ENCODE peak calls at places on chromosome 11, in eight cellular contexts. D is breast epithelium, P is heart right ventricle, M is fibroblast of lung, L is foreskin fibroblast, C is cardiac fibroblast, B is adrenal gland, T is A549. E is an unnamed sample.

GRCh38 chr11:304915-305833 is 2.4 kb upstream of the IFITM2 start:
- DNase-seq in P (peak), D (no peak), L (peak), B (peak), C (peak), T (peak), M (peak), E (no peak)

GRCh38 chr11:58059011-58059358 is 28.2 kb downstream of the OR6Q1 start:
- DNase-seq in D (no peak), M (peak), T (no peak), P (no peak), B (no peak), C (peak), L (peak), E (peak)

GRCh38 chr11:18106688-18107087 is 806 bp upstream of the SAAL1 start:
- DNase-seq in T (no peak), B (no peak), P (no peak), D (no peak), C (peak), L (no peak), M (peak), E (no peak)

GRCh38 chr11:4891996-4892640 is 10.4 kb downstream of the OR51T1 start:
- DNase-seq in M (peak), T (peak), B (no peak), D (no peak), L (peak), P (no peak), C (peak), E (peak)

GRCh38 chr11:13269775-13270174 is 7.8 kb upstream of the BMAL1 start:
- DNase-seq in L (peak), C (peak), B (no peak), M (no peak), T (no peak), D (no peak), P (no peak), E (no peak)

GRCh38 chr11:6771926-6772898 is at the start of gene OR2AG2:
- DNase-seq in P (no peak), C (no peak), B (no peak), T (no peak), M (no peak), L (no peak), D (no peak), E (no peak)

GRCh38 chr11:14075118-14075601 is 112.6 kb downstream of the SPON1 start:
- DNase-seq in P (no peak), C (no peak), T (no peak), B (no peak), L (no peak), D (no peak), M (no peak), E (peak)

GRCh38 chr11:82675838-82676237 is 57.8 kb downstream of the FAM181B start:
- DNase-seq in B (no peak), C (no peak), P (no peak), T (no peak), M (no peak), D (no peak), L (no peak), E (no peak)

GRCh38 chr11:20156876-20157613 is 3.2 kb downstream of the DBX1 start:
- DNase-seq in D (no peak), B (no peak), T (no peak), C (no peak), L (no peak), M (no peak), P (no peak), E (no peak)

GRCh38 chr11:11407738-11408084 is 54.7 kb upstream of the CSNK2A3 start:
- DNase-seq in P (no peak), T (no peak), D (no peak), B (no peak), M (no peak), L (no peak), C (no peak), E (no peak)

GRCh38 chr11:95279921-95280861 is 49.2 kb upstream of the SESN3 start:
- DNase-seq in D (no peak), M (no peak), B (peak), L (no peak), C (no peak), T (no peak), P (no peak), E (no peak)

GRCh38 chr11:47394050-47394321 is 14.4 kb upstream of the SLC39A13 start:
- DNase-seq in M (no peak), C (no peak), D (no peak), B (no peak), T (no peak), L (no peak), P (no peak), E (no peak)

GRCh38 chr11:64060861-64061444 is 25.2 kb downstream of the FLRT1 start:
- DNase-seq in D (no peak), P (peak), L (peak), C (peak), M (peak), T (peak), B (peak), E (no peak)

GRCh38 chr11:12599408-12600143 is 74.6 kb upstream of the TEAD1 start:
- DNase-seq in P (peak), L (no peak), T (peak), C (peak), M (no peak), B (peak), D (peak), E (no peak)

GRCh38 chr11:96162816-96163499 is 180.0 kb downstream of the MAML2 start:
- DNase-seq in T (no peak), C (peak), P (no peak), D (no peak), L (peak), B (no peak), M (peak), E (no peak)

DNA sequence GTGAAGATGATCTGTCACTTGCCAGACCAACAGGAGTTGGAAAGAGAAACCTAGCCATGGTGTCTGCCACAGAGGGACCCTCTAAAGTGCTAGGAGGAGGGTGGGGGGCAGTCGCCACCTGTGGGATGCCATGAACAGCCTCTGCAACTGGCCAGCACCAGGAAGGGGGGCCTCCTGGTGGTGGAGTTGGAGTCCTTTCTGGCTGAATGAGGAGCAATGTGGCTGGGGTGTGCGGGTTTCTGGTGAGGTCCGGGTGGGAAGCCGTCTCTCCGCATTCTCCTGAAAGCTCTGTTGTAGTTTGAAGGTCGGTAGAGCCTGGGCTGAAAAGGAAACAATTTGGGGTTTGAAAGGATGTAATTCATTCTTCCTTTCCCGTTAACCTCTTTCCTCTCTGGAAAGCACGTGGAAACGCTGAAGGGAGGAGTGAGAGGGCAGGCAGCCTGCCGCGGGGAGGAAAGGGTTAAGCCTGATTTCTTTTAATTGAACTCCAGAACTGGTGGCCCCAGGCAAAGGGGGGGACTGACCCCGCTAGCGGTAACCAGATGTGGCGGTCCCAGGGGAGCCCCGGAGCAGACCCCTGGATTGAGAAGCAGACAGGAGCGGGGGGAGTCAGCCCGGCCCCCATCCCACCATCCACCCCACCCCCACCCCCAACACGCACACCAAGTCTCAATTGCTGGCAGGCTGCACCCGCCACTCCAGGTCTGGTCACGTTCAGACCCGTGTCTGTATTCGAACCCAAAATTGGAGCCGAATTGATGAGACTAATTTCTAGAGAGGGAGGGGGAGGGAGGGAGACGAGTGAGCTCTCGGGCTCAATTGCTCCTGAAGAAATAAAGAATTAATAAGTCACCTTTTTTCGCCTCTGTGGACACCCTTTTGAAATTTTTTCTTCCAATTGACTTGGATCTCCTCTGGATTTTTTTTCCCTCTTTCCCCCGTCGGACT is 1.8 kb upstream of the FLI1 start:
- DNase-seq in M (no peak), T (no peak), P (peak), L (no peak), C (no peak), B (no peak), D (no peak), E (no peak)
- TF ChIP-seq CTCF in M (no peak), T (no peak), P (peak), L (peak), C (peak), B (no peak), D (no peak), E (peak)

DNA sequence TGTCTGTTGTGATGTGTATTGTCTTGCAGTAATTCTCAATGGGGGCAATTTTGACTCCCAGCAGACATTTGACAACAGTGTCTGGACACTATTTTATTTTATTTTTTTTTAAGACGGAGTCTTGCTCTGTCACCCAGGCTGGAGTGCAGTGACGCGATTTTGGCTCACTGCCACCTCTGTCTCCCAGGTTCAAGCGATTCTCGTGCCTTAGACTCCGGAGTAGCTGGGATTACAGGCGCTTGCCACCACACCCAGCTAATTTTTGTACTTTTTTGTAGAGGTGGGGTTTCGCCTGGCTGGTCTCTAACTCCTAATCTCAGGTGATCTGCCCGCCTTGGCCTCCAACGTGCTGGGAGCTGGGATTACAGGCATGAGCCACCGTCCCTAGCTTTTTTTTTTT is 1.4 kb downstream of the RPS6KB2 start:
- DNase-seq in P (no peak), L (no peak), M (no peak), D (no peak), C (no peak), B (no peak), T (no peak), E (no peak)
- H3K4me3 ChIP-seq in P (no peak), L (no peak), M (peak), D (no peak), C (peak), B (no peak), T (no peak), E (peak)

DNA sequence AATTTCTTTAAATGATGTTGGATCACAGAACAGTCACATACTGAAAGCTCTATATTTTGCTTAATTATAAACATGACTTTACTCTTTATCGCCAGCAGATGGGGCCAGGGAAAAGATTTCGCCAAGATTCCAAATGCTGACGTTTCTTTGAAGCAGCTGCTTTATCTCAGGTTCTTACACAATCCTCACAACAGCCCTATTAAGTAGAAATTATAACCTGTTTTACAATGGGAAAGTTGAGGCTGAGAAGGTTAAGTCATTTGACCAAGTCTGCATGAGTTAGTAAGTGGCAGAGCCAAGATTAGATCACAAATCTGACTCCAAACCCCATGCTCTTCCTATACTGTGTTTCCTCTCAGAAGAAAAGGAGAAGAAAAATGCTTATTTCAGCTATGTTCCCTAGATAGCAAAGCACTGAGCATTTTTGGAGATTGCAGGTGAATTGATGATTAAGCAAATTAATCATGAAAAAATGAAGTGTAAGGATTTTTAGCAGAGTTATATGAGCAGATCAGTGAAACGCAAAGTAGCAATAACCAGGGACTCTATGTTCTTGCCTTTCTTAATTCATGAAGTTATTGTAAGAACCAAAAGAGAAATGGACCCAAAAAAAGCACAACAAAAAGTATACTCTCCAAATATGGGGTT is 79.0 kb downstream of the AASDHPPT start:
- DNase-seq in C (peak), T (peak), M (peak), P (no peak), L (peak), D (no peak), B (peak), E (no peak)
- TF ChIP-seq CTCF in C (peak), T (peak), M (peak), P (peak), L (peak), D (peak), B (peak), E (peak)

DNA sequence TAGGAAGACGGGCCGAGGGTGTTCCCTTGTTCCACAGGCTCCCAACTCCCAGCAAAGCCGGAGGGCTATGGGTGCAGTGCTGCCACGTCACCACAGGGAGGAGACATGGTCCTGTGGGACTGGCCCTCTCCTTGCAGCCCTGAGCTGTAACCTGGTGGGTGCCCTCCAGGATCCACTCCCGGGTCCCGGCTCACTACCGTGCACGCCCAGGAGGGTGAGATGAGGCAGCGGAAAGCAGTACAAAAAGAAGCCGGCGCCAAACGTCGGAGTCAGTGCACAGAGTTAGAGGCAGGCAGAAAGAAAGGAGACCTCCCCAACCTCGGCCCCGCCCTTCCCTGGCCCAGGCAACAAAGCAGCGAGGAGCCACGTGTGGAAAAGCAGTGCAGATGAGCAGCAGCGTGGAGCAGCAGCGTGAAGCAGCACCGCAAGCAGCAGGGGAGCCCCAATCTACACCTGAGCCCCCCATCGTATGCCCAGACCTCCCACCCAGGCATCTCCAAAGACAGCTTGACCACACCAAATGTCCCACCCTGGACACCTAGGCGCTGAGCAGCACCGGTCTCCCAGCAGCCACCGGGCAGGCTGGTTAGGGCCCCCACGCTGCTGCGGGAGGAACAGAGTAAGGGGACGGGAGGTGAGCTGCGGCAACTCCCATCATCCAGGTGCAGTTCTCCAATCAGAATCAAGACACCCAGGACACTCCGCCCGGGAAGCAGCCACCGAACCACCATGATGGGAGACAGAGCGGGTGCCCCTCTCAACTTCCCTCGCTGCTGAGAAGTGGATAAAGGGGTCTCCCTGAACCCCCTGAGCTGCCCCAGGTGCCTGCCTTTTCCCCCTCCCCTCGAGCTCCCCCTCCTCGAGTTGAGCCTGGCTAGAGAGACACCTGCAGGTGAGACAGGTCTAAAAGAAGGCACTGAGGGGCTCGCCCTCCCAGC is 28.8 kb downstream of the IGSF9B start:
- DNase-seq in T (peak), P (peak), C (peak), B (peak), L (peak), M (peak), D (peak), E (no peak)
- H3K4me3 ChIP-seq in T (no peak), P (no peak), C (no peak), B (no peak), L (peak), M (no peak), D (no peak), E (peak)

DNA sequence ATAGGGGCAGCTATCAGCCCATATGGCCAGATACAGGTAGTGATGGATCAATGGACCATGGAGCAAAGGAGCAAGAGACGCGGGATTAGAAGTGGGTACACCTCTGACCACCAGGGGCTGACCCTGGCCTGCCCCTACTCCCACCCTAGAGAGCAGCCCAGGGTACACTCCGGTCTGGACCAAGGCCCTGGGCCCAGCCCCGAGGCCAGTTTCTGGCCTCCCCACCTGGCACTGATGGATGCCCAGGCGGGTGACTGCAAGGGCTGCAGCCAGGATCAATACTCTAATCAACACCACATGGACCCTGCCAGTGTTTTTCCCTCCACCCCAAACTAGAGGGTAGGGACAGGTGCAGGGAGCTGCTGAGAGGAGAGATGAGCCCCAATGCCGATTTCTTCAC is 74.1 kb upstream of the NECTIN1 start:
- DNase-seq in L (no peak), D (no peak), C (no peak), M (no peak), T (no peak), P (no peak), B (no peak), E (no peak)
- TF ChIP-seq CTCF in L (no peak), D (no peak), C (no peak), M (no peak), T (no peak), P (no peak), B (no peak), E (no peak)

GRCh38 chr11:62882811-62883496 is 2.3 kb downstream of the SLC3A2 start:
- DNase-seq in M (peak), D (no peak), C (no peak), T (no peak), L (no peak), B (no peak), P (no peak), E (no peak)
- H3K4me3 ChIP-seq in M (peak), D (peak), C (peak), T (peak), L (peak), B (no peak), P (peak), E (peak)

GRCh38 chr11:65260756-65261590 is 789 bp upstream of the POLA2 start:
- DNase-seq in M (no peak), P (no peak), L (no peak), T (peak), B (no peak), C (no peak), D (no peak), E (no peak)
- TF ChIP-seq CTCF in M (no peak), P (no peak), L (no peak), T (no peak), B (no peak), C (no peak), D (no peak), E (no peak)

GRCh38 chr11:3856856-3857553 is 1.5 kb downstream of the STIM1 start:
- DNase-seq in D (no peak), T (no peak), M (no peak), P (no peak), B (no peak), L (no peak), C (no peak), E (no peak)

GRCh38 chr11:3854660-3854976 is 846 bp upstream of the STIM1 start:
- DNase-seq in C (no peak), P (no peak), T (no peak), M (no peak), B (no peak), D (no peak), L (no peak), E (no peak)

GRCh38 chr11:3854977-3855807 is at the start of gene STIM1:
- DNase-seq in B (peak), P (peak), T (peak), M (peak), L (peak), C (peak), D (peak), E (no peak)

GRCh38 chr11:3857628-3858027 is 2.2 kb downstream of the STIM1 start:
- DNase-seq in T (no peak), B (no peak), L (no peak), C (no peak), D (no peak), M (no peak), P (no peak), E (no peak)

DNA sequence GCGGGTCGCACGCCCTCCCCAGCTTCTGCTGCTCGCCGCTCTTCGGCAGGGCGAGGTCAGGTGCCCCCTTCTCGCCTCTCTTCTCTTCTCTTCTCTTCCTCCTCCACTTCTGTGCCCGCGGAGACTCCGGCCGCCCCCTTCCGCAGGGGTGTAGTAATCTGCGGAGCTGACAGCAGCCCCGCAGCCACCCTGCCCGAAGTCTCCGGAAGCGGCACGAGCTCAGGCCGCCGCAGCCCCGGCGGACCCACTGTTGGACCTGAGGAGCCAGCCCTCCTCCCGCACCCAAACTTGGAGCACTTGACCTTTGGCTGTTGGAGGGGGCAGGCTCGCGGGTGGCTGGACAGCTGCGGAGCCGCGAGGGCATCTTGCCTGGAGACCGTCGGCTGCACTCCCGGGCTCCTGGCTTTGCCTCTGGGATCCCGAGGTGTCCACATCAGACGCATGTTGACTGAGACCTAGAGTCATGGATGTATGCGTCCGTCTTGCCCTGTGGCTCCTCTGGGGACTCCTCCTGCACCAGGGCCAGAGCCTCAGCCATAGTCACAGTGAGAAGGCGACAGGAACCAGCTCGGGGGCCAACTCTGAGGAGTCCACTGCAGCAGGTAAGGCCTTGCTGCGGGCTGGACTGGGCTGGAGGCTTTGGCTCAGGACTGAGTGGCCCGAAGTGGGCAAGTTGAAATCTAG is 486 bp downstream of the STIM1 start:
- DNase-seq in D (no peak), T (peak), M (peak), B (peak), C (peak), L (no peak), P (peak), E (no peak)
- H3K4me3 ChIP-seq in D (peak), T (peak), M (peak), B (no peak), C (peak), L (peak), P (peak), E (peak)

DNA sequence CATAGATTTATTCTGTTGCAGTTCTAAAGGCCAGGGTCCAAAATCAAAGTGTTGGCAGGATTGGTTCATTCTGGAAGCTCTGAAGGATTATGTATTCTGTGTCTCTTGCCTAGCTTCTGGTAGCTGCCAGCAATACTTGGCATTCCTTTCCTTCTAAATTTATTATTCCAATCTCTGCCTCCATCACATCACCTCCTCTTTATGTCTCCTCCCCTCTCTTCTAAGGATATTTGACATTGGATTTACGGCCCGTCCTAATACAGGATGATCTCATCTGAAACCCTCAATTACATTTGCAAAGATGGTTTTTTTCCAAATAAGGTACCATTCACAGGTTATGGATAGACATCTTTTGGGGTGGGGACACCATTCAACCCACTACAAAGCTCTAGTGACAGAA is 186.5 kb downstream of the SBF2 start:
- DNase-seq in T (no peak), B (no peak), M (no peak), P (no peak), L (no peak), D (no peak), C (no peak), E (no peak)
- TF ChIP-seq CTCF in T (no peak), B (no peak), M (no peak), P (no peak), L (no peak), D (no peak), C (no peak), E (no peak)

E was measured in epithelial cell of proximal tubule.